ENCODE peak calls at places on chromosomes 2 and 18, in seven cellular contexts. I is astrocyte of the hippocampus; Q is T follicular helper cell; H is 8988T; N is mucosa of gallbladder; F is neuronal stem cell; J is central memory CD4-positive, alpha-beta T cell. M is an unnamed sample.

GRCh38 chr2:99957724-99958123 is 184.7 kb downstream of the AFF3 start:
- DNase-seq in I (peak; percentile 59), Q (no peak), H (no peak), F (no peak), J (no peak), N (no peak), M (no peak)

GRCh38 chr2:28325567-28326468 is 66.8 kb upstream of the FOSL2 start:
- DNase-seq in N (no peak), I (peak; percentile 63), H (no peak), Q (no peak), J (no peak), F (no peak), M (no peak)

GRCh38 chr2:182020319-182021055 is 34.8 kb downstream of the PPP1R1C start:
- DNase-seq in N (no peak), J (no peak), H (no peak), I (peak; percentile 7), F (no peak), Q (no peak), M (no peak)

GRCh38 chr2:216222650-216223352 is 113.7 kb downstream of the XRCC5 start:
- DNase-seq in I (peak; percentile 46), H (peak; percentile 24), N (no peak), Q (no peak), F (no peak), J (no peak), M (no peak)

GRCh38 chr2:197442865-197443264 is 8.0 kb upstream of the SF3B1 start:
- DNase-seq in J (no peak), Q (no peak), F (no peak), N (no peak), H (no peak), I (no peak), M (no peak)

GRCh38 chr2:11930211-11930761 is 183.9 kb downstream of the LPIN1 start:
- DNase-seq in N (peak; percentile 42), J (no peak), Q (no peak), F (no peak), H (no peak), I (no peak), M (no peak)

GRCh38 chr2:12325806-12326205 is 390.9 kb upstream of the TRIB2 start:
- DNase-seq in N (peak; percentile 35), J (no peak), H (peak; percentile 33), Q (no peak), I (peak; percentile 64), F (no peak), M (no peak)

GRCh38 chr2:169448865-169449264 is 30.4 kb upstream of the BBS5 start:
- DNase-seq in N (no peak), J (no peak), F (no peak), H (no peak), I (no peak), Q (no peak), M (no peak)

GRCh38 chr18:48829443-48830149 is 121.2 kb downstream of the SMAD7 start:
- DNase-seq in I (no peak), F (no peak), J (no peak), N (no peak), Q (no peak), H (no peak), M (peak; percentile 20)

GRCh38 chr2:227848586-227848985 is 22.8 kb upstream of the DAW1 start:
- DNase-seq in F (no peak), Q (no peak), I (no peak), N (no peak), J (peak; percentile 74), H (no peak), M (no peak)

GRCh38 chr2:207133493-207133861 is 32.3 kb downstream of the KLF7 start:
- DNase-seq in F (no peak), J (no peak), Q (no peak), H (no peak), I (no peak), N (no peak), M (no peak)

GRCh38 chr2:9032555-9032954 is 29.1 kb upstream of the MBOAT2 start:
- DNase-seq in N (no peak), H (no peak), J (no peak), F (no peak), I (peak; percentile 11), Q (no peak), M (no peak)

GRCh38 chr2:20665261-20666113 is 1.5 kb upstream of the GDF7 start:
- DNase-seq in F (no peak), H (no peak), N (no peak), J (no peak), Q (no peak), I (no peak), M (no peak)

GRCh38 chr2:217753460-217754200 is 249.2 kb downstream of the TNS1 start:
- DNase-seq in Q (no peak), F (no peak), N (no peak), H (no peak), I (peak; percentile 69), J (no peak), M (no peak)

GRCh38 chr2:37753758-37754157 is 82.3 kb upstream of the CDC42EP3 start:
- DNase-seq in I (no peak), J (no peak), H (no peak), Q (no peak), N (no peak), F (no peak), M (no peak)

GRCh38 chr18:12890964-12891363 is 6.9 kb upstream of the PTPN2 start:
- DNase-seq in Q (no peak), J (no peak), F (no peak), H (no peak), I (no peak), N (no peak), M (no peak)

GRCh38 chr18:46051731-46052461 is 20.2 kb downstream of the PSTPIP2 start:
- DNase-seq in Q (no peak), I (peak; percentile 80), F (no peak), J (no peak), H (no peak), N (no peak), M (no peak)

GRCh38 chr2:28209312-28209711 is 183.3 kb upstream of the FOSL2 start:
- DNase-seq in F (no peak), J (no peak), Q (no peak), N (peak; percentile 60), I (no peak), H (no peak), M (no peak)

GRCh38 chr2:32882911-32883810 is 63.6 kb upstream of the LTBP1 start:
- DNase-seq in F (no peak), J (no peak), H (no peak), Q (no peak), N (no peak), I (peak; percentile 74), M (no peak)

GRCh38 chr2:130806370-130806769 is 30.3 kb upstream of the ARHGEF4 start:
- DNase-seq in H (no peak), J (no peak), I (no peak), Q (no peak), N (no peak), F (no peak), M (no peak)

GRCh38 chr2:98348066-98348561 is 1.9 kb downstream of the CNGA3 start:
- DNase-seq in Q (no peak), N (no peak), H (no peak), F (peak; percentile 30), J (no peak), I (peak; percentile 25), M (no peak)

GRCh38 chr2:233818639-233819621 is 35.4 kb downstream of the HJURP start:
- DNase-seq in H (no peak), Q (no peak), F (no peak), I (no peak), N (no peak), J (no peak), M (peak; percentile 20)

GRCh38 chr2:100211517-100211916 is 69.1 kb upstream of the AFF3 start:
- DNase-seq in Q (no peak), J (no peak), H (no peak), N (no peak), I (no peak), F (no peak), M (no peak)

GRCh38 chr2:28952806-28953190 is 28.3 kb upstream of the TOGARAM2 start:
- DNase-seq in F (no peak), I (peak; percentile 24), Q (no peak), H (no peak), N (no peak), J (no peak), M (no peak)

GRCh38 chr2:16162491-16163040 is 222.2 kb downstream of the MYCN start:
- DNase-seq in Q (no peak), F (no peak), H (no peak), I (no peak), N (peak; percentile 2), J (no peak), M (no peak)

GRCh38 chr18:45248240-45248903 is 366.9 kb upstream of the SLC14A2 start:
- DNase-seq in N (peak; percentile 12), F (no peak), H (no peak), I (peak; percentile 92), J (no peak), Q (no peak), M (no peak)

GRCh38 chr18:55634545-55634944 is 46.6 kb upstream of the TCF4 start:
- DNase-seq in N (no peak), I (peak; percentile 6), J (no peak), Q (no peak), H (no peak), F (no peak), M (no peak)

GRCh38 chr2:19435815-19436214 is 77.4 kb upstream of the OSR1 start:
- DNase-seq in F (no peak), Q (no peak), N (no peak), H (no peak), I (no peak), J (no peak), M (no peak)

GRCh38 chr2:180443896-180444295 is 436.8 kb upstream of the CWC22 start:
- DNase-seq in H (no peak), Q (no peak), N (no peak), F (no peak), J (no peak), I (no peak), M (no peak)

GRCh38 chr2:213145723-213146242 is 5.6 kb downstream of the IKZF2 start:
- DNase-seq in N (no peak), J (no peak), H (no peak), F (no peak), I (no peak), Q (no peak), M (no peak)

GRCh38 chr2:133607679-133608078 is 39.4 kb upstream of the NCKAP5 start:
- DNase-seq in I (peak; percentile 68), F (no peak), N (no peak), H (no peak), Q (no peak), J (no peak), M (no peak)

GRCh38 chr2:68225119-68225632 is 27.2 kb downstream of the PPP3R1 start:
- DNase-seq in I (no peak), N (no peak), J (peak; percentile 12), Q (no peak), F (peak; percentile 29), H (no peak), M (no peak)

GRCh38 chr2:212441821-212442220 is 96.8 kb downstream of the ERBB4 start:
- DNase-seq in J (no peak), Q (no peak), H (no peak), I (no peak), F (no peak), N (no peak), M (no peak)

GRCh38 chr2:20074901-20075300 is 23.5 kb upstream of the LAPTM4A start:
- DNase-seq in N (no peak), H (no peak), F (no peak), J (no peak), Q (no peak), I (no peak), M (no peak)

GRCh38 chr2:104584393-104584792 is 269.5 kb upstream of the POU3F3 start:
- DNase-seq in F (peak; percentile 14), J (no peak), N (no peak), Q (no peak), I (no peak), H (no peak), M (no peak)

GRCh38 chr2:232320038-232320790 is 58.3 kb upstream of the ALPP start:
- DNase-seq in J (no peak), H (no peak), I (no peak), N (no peak), Q (no peak), F (no peak), M (peak; percentile 30)

GRCh38 chr18:66872277-66872676 is 268.4 kb upstream of the CDH19 start:
- DNase-seq in Q (no peak), F (no peak), N (no peak), H (no peak), J (no peak), I (peak; percentile 13), M (no peak)

GRCh38 chr2:23486676-23487075 is 101.7 kb downstream of the KLHL29 start:
- DNase-seq in N (peak; percentile 24), F (no peak), J (no peak), H (no peak), Q (no peak), I (peak; percentile 53), M (no peak)

M was measured in activated CD4-positive, CD25-positive, alpha-beta regulatory T cell treated with anti-CD3 and anti-CD28 coated beads, Interleukin-2, amount 50 U/mL, for 72 hours.